ENCODE peak calls at places on chromosome 21, in ten cellular contexts. One of them, this sample, is unnamed. For H3K27me3, the result is how much of the 10 kb centered on the place peaks cover.

GRCh38 chr21:29157084-29157483 is 26.6 kb downstream of the MAP3K7CL start:
- DNase-seq in transverse colon: no peak
- DNase-seq in breast epithelium: no peak
- DNase-seq in K562: no peak
- DNase-seq in sigmoid colon: no peak
- DNase-seq in suprapubic skin: no peak
- DNase-seq in spleen: no peak
- DNase-seq in esophagus muscularis mucosa: no peak
- DNase-seq in HCT116: no peak
- DNase-seq in GM23338: no peak
- DNase-seq in this sample: no peak

GRCh38 chr21:35265170-35265877 is 216.2 kb upstream of the RUNX1 start:
- DNase-seq in K562: no peak
- DNase-seq in HCT116: peak
- DNase-seq in esophagus muscularis mucosa: no peak
- DNase-seq in sigmoid colon: no peak
- DNase-seq in breast epithelium: no peak
- DNase-seq in suprapubic skin: no peak
- DNase-seq in transverse colon: no peak
- DNase-seq in GM23338: no peak
- DNase-seq in spleen: no peak
- DNase-seq in this sample: no peak

GRCh38 chr21:29676395-29676794 is 263.4 kb downstream of the GRIK1 start:
- DNase-seq in breast epithelium: no peak
- DNase-seq in transverse colon: no peak
- DNase-seq in suprapubic skin: no peak
- DNase-seq in sigmoid colon: no peak
- DNase-seq in spleen: no peak
- DNase-seq in esophagus muscularis mucosa: no peak
- DNase-seq in K562: no peak
- DNase-seq in GM23338: peak
- DNase-seq in HCT116: no peak
- DNase-seq in this sample: no peak

GRCh38 chr21:34311561-34312330 is 52.1 kb upstream of the KCNE2 start:
- DNase-seq in HCT116: no peak
- DNase-seq in transverse colon: no peak
- DNase-seq in breast epithelium: no peak
- DNase-seq in spleen: no peak
- DNase-seq in GM23338: no peak
- DNase-seq in esophagus muscularis mucosa: no peak
- DNase-seq in suprapubic skin: no peak
- DNase-seq in K562: no peak
- DNase-seq in sigmoid colon: no peak
- DNase-seq in this sample: no peak

GRCh38 chr21:16640297-16641027 is 872.4 kb upstream of the CXADR start:
- DNase-seq in breast epithelium: no peak
- DNase-seq in spleen: no peak
- DNase-seq in K562: no peak
- DNase-seq in sigmoid colon: no peak
- DNase-seq in suprapubic skin: no peak
- DNase-seq in GM23338: no peak
- DNase-seq in esophagus muscularis mucosa: no peak
- DNase-seq in transverse colon: no peak
- DNase-seq in HCT116: no peak
- DNase-seq in this sample: no peak

GRCh38 chr21:21730524-21730923 is 732.3 kb downstream of the NCAM2 start:
- DNase-seq in sigmoid colon: no peak
- DNase-seq in esophagus muscularis mucosa: no peak
- DNase-seq in K562: no peak
- DNase-seq in spleen: no peak
- DNase-seq in GM23338: no peak
- DNase-seq in transverse colon: no peak
- DNase-seq in HCT116: no peak
- DNase-seq in breast epithelium: no peak
- DNase-seq in suprapubic skin: no peak
- DNase-seq in this sample: no peak

GRCh38 chr21:17491716-17492414 is 21.0 kb upstream of the CXADR start:
- DNase-seq in K562: no peak
- DNase-seq in esophagus muscularis mucosa: no peak
- DNase-seq in HCT116: peak
- DNase-seq in transverse colon: no peak
- DNase-seq in sigmoid colon: no peak
- DNase-seq in breast epithelium: no peak
- DNase-seq in GM23338: no peak
- DNase-seq in spleen: no peak
- DNase-seq in suprapubic skin: no peak
- DNase-seq in this sample: no peak

GRCh38 chr21:26945916-26946315 is 21.0 kb downstream of the ADAMTS5 start:
- DNase-seq in HCT116: no peak
- DNase-seq in transverse colon: no peak
- DNase-seq in K562: no peak
- DNase-seq in spleen: no peak
- DNase-seq in suprapubic skin: no peak
- DNase-seq in breast epithelium: no peak
- DNase-seq in GM23338: peak
- DNase-seq in esophagus muscularis mucosa: no peak
- DNase-seq in sigmoid colon: no peak
- DNase-seq in this sample: no peak

GRCh38 chr21:36732217-36732616 is 33.3 kb downstream of the SIM2 start:
- DNase-seq in breast epithelium: no peak
- DNase-seq in suprapubic skin: no peak
- DNase-seq in spleen: peak
- DNase-seq in transverse colon: no peak
- DNase-seq in esophagus muscularis mucosa: no peak
- DNase-seq in GM23338: no peak
- DNase-seq in sigmoid colon: no peak
- DNase-seq in K562: no peak
- DNase-seq in HCT116: no peak
- DNase-seq in this sample: no peak

GRCh38 chr21:18002393-18002792 is 183.2 kb upstream of the C21orf91 start:
- DNase-seq in breast epithelium: no peak
- DNase-seq in sigmoid colon: no peak
- DNase-seq in HCT116: no peak
- DNase-seq in GM23338: no peak
- DNase-seq in spleen: no peak
- DNase-seq in suprapubic skin: no peak
- DNase-seq in transverse colon: no peak
- DNase-seq in K562: no peak
- DNase-seq in esophagus muscularis mucosa: no peak
- DNase-seq in this sample: no peak

GRCh38 chr21:22468893-22469292 is 1470.7 kb downstream of the NCAM2 start:
- DNase-seq in K562: no peak
- DNase-seq in breast epithelium: no peak
- DNase-seq in esophagus muscularis mucosa: no peak
- DNase-seq in transverse colon: no peak
- DNase-seq in HCT116: no peak
- DNase-seq in suprapubic skin: no peak
- DNase-seq in sigmoid colon: no peak
- DNase-seq in spleen: no peak
- DNase-seq in GM23338: no peak
- DNase-seq in this sample: no peak

GRCh38 chr21:41948901-41949300 is 4.9 kb downstream of the C2CD2 start:
- DNase-seq in sigmoid colon: no peak
- DNase-seq in K562: no peak
- DNase-seq in spleen: peak
- DNase-seq in esophagus muscularis mucosa: no peak
- DNase-seq in transverse colon: no peak
- DNase-seq in breast epithelium: no peak
- DNase-seq in HCT116: no peak
- DNase-seq in suprapubic skin: no peak
- DNase-seq in GM23338: no peak
- DNase-seq in this sample: no peak

GRCh38 chr21:17396948-17397347 is 115.9 kb upstream of the CXADR start:
- DNase-seq in GM23338: no peak
- DNase-seq in esophagus muscularis mucosa: no peak
- DNase-seq in suprapubic skin: no peak
- DNase-seq in breast epithelium: no peak
- DNase-seq in sigmoid colon: no peak
- DNase-seq in K562: no peak
- DNase-seq in transverse colon: no peak
- DNase-seq in HCT116: no peak
- DNase-seq in spleen: no peak
- DNase-seq in this sample: no peak

GRCh38 chr21:33403128-33403785 is at the start of gene IFNGR2:
- DNase-seq in suprapubic skin: peak
- DNase-seq in transverse colon: peak
- DNase-seq in K562: peak
- DNase-seq in breast epithelium: no peak
- DNase-seq in spleen: peak
- DNase-seq in GM23338: peak
- DNase-seq in esophagus muscularis mucosa: no peak
- DNase-seq in HCT116: no peak
- DNase-seq in sigmoid colon: peak
- DNase-seq in this sample: no peak

GRCh38 chr21:27412530-27412929 is 445.6 kb upstream of the ADAMTS5 start:
- DNase-seq in K562: no peak
- DNase-seq in spleen: no peak
- DNase-seq in HCT116: no peak
- DNase-seq in esophagus muscularis mucosa: no peak
- DNase-seq in sigmoid colon: no peak
- DNase-seq in suprapubic skin: no peak
- DNase-seq in transverse colon: no peak
- DNase-seq in breast epithelium: no peak
- DNase-seq in GM23338: no peak
- DNase-seq in this sample: no peak

GRCh38 chr21:32869459-32869858 is 97.9 kb upstream of the PAXBP1 start:
- DNase-seq in suprapubic skin: no peak
- DNase-seq in spleen: no peak
- DNase-seq in HCT116: no peak
- DNase-seq in breast epithelium: no peak
- DNase-seq in GM23338: no peak
- DNase-seq in sigmoid colon: no peak
- DNase-seq in K562: no peak
- DNase-seq in esophagus muscularis mucosa: peak
- DNase-seq in transverse colon: no peak
- DNase-seq in this sample: no peak

GRCh38 chr21:40512590-40512989 is 334.4 kb downstream of the DSCAM start:
- DNase-seq in suprapubic skin: no peak
- DNase-seq in spleen: no peak
- DNase-seq in transverse colon: no peak
- DNase-seq in HCT116: no peak
- DNase-seq in esophagus muscularis mucosa: no peak
- DNase-seq in K562: peak
- DNase-seq in sigmoid colon: no peak
- DNase-seq in GM23338: peak
- DNase-seq in breast epithelium: no peak
- DNase-seq in this sample: no peak
- H3K27me3 ChIP-seq in suprapubic skin: under half
- H3K27me3 ChIP-seq in spleen: under half
- H3K27me3 ChIP-seq in transverse colon: under half
- H3K27me3 ChIP-seq in HCT116: under half
- H3K27me3 ChIP-seq in esophagus muscularis mucosa: under half
- H3K27me3 ChIP-seq in K562: under half
- H3K27me3 ChIP-seq in sigmoid colon: under half
- H3K27me3 ChIP-seq in GM23338: under half
- H3K27me3 ChIP-seq in breast epithelium: under half
- H3K27me3 ChIP-seq in this sample: under half

GRCh38 chr21:25561668-25562641 is 45.3 kb downstream of the MRPL39 start:
- DNase-seq in transverse colon: peak
- DNase-seq in esophagus muscularis mucosa: no peak
- DNase-seq in breast epithelium: peak
- DNase-seq in suprapubic skin: peak
- DNase-seq in GM23338: peak
- DNase-seq in HCT116: no peak
- DNase-seq in K562: no peak
- DNase-seq in spleen: peak
- DNase-seq in sigmoid colon: peak
- DNase-seq in this sample: no peak
- TF ChIP-seq POLR2AphosphoS5 in transverse colon: no peak
- TF ChIP-seq POLR2AphosphoS5 in esophagus muscularis mucosa: no peak
- TF ChIP-seq POLR2AphosphoS5 in breast epithelium: no peak
- TF ChIP-seq POLR2AphosphoS5 in suprapubic skin: no peak
- TF ChIP-seq POLR2AphosphoS5 in GM23338: no peak
- TF ChIP-seq POLR2AphosphoS5 in HCT116: no peak
- TF ChIP-seq POLR2AphosphoS5 in K562: no peak
- TF ChIP-seq POLR2AphosphoS5 in spleen: peak
- TF ChIP-seq POLR2AphosphoS5 in sigmoid colon: no peak
- TF ChIP-seq POLR2AphosphoS5 in this sample: no peak

DNA sequence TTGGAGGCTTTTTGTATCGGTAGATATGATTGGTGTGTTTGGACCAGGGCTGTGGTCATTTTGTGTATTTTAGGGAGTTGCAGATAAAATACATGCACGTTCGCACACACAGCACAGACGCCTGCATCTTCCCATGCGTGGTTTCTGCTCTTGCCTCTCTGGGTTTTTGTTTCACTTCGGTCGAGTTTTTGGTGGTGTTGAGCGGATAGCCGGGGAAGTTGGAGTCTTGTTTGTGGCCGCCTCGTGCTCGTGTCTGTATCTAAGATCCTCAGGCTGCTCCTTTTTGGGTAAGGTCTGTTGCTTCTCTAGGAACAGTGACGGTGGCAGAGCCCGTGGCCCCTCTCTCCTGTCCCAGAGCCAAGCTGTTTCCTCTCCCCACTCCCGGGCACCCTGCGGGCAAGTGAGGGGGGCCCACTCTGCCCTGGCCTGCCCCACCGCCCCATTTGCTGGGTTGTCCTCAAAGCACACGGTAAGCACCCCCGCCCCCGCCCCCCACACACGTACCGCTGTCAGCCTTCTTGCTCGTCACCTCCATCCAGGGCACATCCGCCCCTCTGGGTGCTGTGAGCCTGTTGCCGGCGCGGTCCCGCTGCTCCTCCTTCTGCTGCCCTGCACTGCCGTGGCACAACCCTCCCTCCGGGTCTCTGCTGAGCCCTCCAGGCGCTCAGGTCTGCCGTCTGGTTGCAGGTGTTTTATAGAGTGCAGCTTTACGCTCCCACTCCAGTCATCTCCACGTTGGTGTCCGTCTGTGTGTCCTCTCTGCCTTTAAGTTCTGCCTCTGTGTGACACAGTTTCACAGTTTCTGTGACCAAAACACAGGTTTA is 51.9 kb downstream of the AGPAT3 start:
- DNase-seq in transverse colon: no peak
- DNase-seq in sigmoid colon: peak
- DNase-seq in esophagus muscularis mucosa: no peak
- DNase-seq in K562: peak
- DNase-seq in breast epithelium: no peak
- DNase-seq in suprapubic skin: peak
- DNase-seq in HCT116: no peak
- DNase-seq in GM23338: no peak
- DNase-seq in spleen: peak
- DNase-seq in this sample: no peak
- H3K27ac ChIP-seq in transverse colon: no peak
- H3K27ac ChIP-seq in sigmoid colon: peak
- H3K27ac ChIP-seq in esophagus muscularis mucosa: peak
- H3K27ac ChIP-seq in K562: peak
- H3K27ac ChIP-seq in breast epithelium: no peak
- H3K27ac ChIP-seq in suprapubic skin: no peak
- H3K27ac ChIP-seq in HCT116: no peak
- H3K27ac ChIP-seq in GM23338: no peak
- H3K27ac ChIP-seq in spleen: no peak
- H3K27ac ChIP-seq in this sample: no peak

DNA sequence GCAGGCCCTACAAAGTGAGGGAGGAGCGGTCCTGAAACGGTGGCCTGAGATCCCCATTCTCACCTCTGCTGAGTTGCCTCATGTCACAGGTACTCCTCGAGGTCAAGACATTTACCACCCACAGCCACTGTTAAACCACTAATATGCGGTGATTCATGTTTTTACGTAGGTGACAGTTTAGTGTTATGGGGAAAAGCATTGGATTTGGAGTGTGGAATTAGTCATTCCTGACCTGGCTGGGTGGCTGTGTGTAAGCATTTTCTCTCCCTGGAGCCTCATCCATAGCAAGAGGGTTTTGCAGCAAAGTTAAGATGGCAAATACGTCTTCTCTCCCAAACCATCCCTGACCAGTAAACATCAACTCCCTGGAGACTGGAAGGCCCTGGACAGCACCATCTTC is 57.8 kb upstream of the KCNJ6 start:
- DNase-seq in suprapubic skin: no peak
- DNase-seq in esophagus muscularis mucosa: no peak
- DNase-seq in GM23338: no peak
- DNase-seq in K562: no peak
- DNase-seq in transverse colon: no peak
- DNase-seq in sigmoid colon: no peak
- DNase-seq in spleen: no peak
- DNase-seq in breast epithelium: no peak
- DNase-seq in HCT116: no peak
- DNase-seq in this sample: no peak
- H3K27me3 ChIP-seq in suprapubic skin: under half
- H3K27me3 ChIP-seq in esophagus muscularis mucosa: under half
- H3K27me3 ChIP-seq in GM23338: under half
- H3K27me3 ChIP-seq in K562: under half
- H3K27me3 ChIP-seq in transverse colon: half or more
- H3K27me3 ChIP-seq in sigmoid colon: under half
- H3K27me3 ChIP-seq in spleen: under half
- H3K27me3 ChIP-seq in breast epithelium: under half
- H3K27me3 ChIP-seq in HCT116: under half
- H3K27me3 ChIP-seq in this sample: under half